ENCODE peak calls at places on chromosomes 16 and 17, in five cellular contexts. One of them, this sample, is unnamed.
A peak's percentile ranks its signal among the peaks of the same experiment; 100 is the strongest.

GRCh38 chr16:84854759-84855158 is 35.0 kb downstream of the CRISPLD2 start:
- DNase-seq in stimulated activated CD4-positive, alpha-beta T cell treated with anti-CD3 and anti-CD28 coated beads, Interleukin-1b, Interleukin-23, amount 100 ng/mL, for 24 hours: no peak
- DNase-seq in NCI-H1694: no peak
- DNase-seq in EL: peak; percentile 45
- DNase-seq in NCI-H187: no peak
- DNase-seq in this sample: no peak

GRCh38 chr17:7260151-7260550 is 2.1 kb downstream of the CLDN7 start:
- DNase-seq in stimulated activated CD4-positive, alpha-beta T cell treated with anti-CD3 and anti-CD28 coated beads, Interleukin-1b, Interleukin-23, amount 100 ng/mL, for 24 hours: no peak
- DNase-seq in NCI-H1694: no peak
- DNase-seq in EL: no peak
- DNase-seq in NCI-H187: no peak
- DNase-seq in this sample: no peak

GRCh38 chr16:14202697-14203096 is 131.6 kb downstream of the MRTFB start:
- DNase-seq in stimulated activated CD4-positive, alpha-beta T cell treated with anti-CD3 and anti-CD28 coated beads, Interleukin-1b, Interleukin-23, amount 100 ng/mL, for 24 hours: no peak
- DNase-seq in NCI-H1694: no peak
- DNase-seq in EL: no peak
- DNase-seq in NCI-H187: no peak
- DNase-seq in this sample: no peak

GRCh38 chr17:39818282-39819000 is 45.7 kb downstream of the IKZF3 start:
- DNase-seq in stimulated activated CD4-positive, alpha-beta T cell treated with anti-CD3 and anti-CD28 coated beads, Interleukin-1b, Interleukin-23, amount 100 ng/mL, for 24 hours: no peak
- DNase-seq in NCI-H1694: no peak
- DNase-seq in EL: no peak
- DNase-seq in NCI-H187: no peak
- DNase-seq in this sample: no peak

GRCh38 chr17:60604686-60605334 is 4.8 kb downstream of the PPM1D start:
- DNase-seq in stimulated activated CD4-positive, alpha-beta T cell treated with anti-CD3 and anti-CD28 coated beads, Interleukin-1b, Interleukin-23, amount 100 ng/mL, for 24 hours: no peak
- DNase-seq in NCI-H1694: peak; percentile 10
- DNase-seq in EL: peak; percentile 80
- DNase-seq in NCI-H187: no peak
- DNase-seq in this sample: no peak

GRCh38 chr17:80942360-80943345 is 49.0 kb upstream of the CHMP6 start:
- DNase-seq in stimulated activated CD4-positive, alpha-beta T cell treated with anti-CD3 and anti-CD28 coated beads, Interleukin-1b, Interleukin-23, amount 100 ng/mL, for 24 hours: no peak
- DNase-seq in NCI-H1694: no peak
- DNase-seq in EL: peak; percentile 19
- DNase-seq in NCI-H187: no peak
- DNase-seq in this sample: no peak

GRCh38 chr17:41777579-41778188 is 8.8 kb downstream of the JUP start:
- DNase-seq in stimulated activated CD4-positive, alpha-beta T cell treated with anti-CD3 and anti-CD28 coated beads, Interleukin-1b, Interleukin-23, amount 100 ng/mL, for 24 hours: no peak
- DNase-seq in NCI-H1694: peak; percentile 59
- DNase-seq in EL: peak; percentile 91
- DNase-seq in NCI-H187: no peak
- DNase-seq in this sample: no peak

GRCh38 chr17:38627957-38628356 is 22.2 kb upstream of the SRCIN1 start:
- DNase-seq in stimulated activated CD4-positive, alpha-beta T cell treated with anti-CD3 and anti-CD28 coated beads, Interleukin-1b, Interleukin-23, amount 100 ng/mL, for 24 hours: no peak
- DNase-seq in NCI-H1694: no peak
- DNase-seq in EL: no peak
- DNase-seq in NCI-H187: no peak
- DNase-seq in this sample: no peak

GRCh38 chr17:76449126-76449525 is 3.8 kb downstream of the UBE2O start:
- DNase-seq in stimulated activated CD4-positive, alpha-beta T cell treated with anti-CD3 and anti-CD28 coated beads, Interleukin-1b, Interleukin-23, amount 100 ng/mL, for 24 hours: no peak
- DNase-seq in NCI-H1694: no peak
- DNase-seq in EL: no peak
- DNase-seq in NCI-H187: no peak
- DNase-seq in this sample: no peak

GRCh38 chr16:2786061-2786825 is 1.1 kb downstream of the PRSS33 start:
- DNase-seq in stimulated activated CD4-positive, alpha-beta T cell treated with anti-CD3 and anti-CD28 coated beads, Interleukin-1b, Interleukin-23, amount 100 ng/mL, for 24 hours: no peak
- DNase-seq in NCI-H1694: no peak
- DNase-seq in EL: no peak
- DNase-seq in NCI-H187: no peak
- DNase-seq in this sample: no peak

GRCh38 chr17:40730974-40731373 is 24.2 kb downstream of the KRT25 start:
- DNase-seq in stimulated activated CD4-positive, alpha-beta T cell treated with anti-CD3 and anti-CD28 coated beads, Interleukin-1b, Interleukin-23, amount 100 ng/mL, for 24 hours: no peak
- DNase-seq in NCI-H1694: no peak
- DNase-seq in EL: no peak
- DNase-seq in NCI-H187: no peak
- DNase-seq in this sample: no peak

GRCh38 chr17:77555110-77555509 is 403.4 kb upstream of the TNRC6C start:
- DNase-seq in stimulated activated CD4-positive, alpha-beta T cell treated with anti-CD3 and anti-CD28 coated beads, Interleukin-1b, Interleukin-23, amount 100 ng/mL, for 24 hours: no peak
- DNase-seq in NCI-H1694: no peak
- DNase-seq in EL: no peak
- DNase-seq in NCI-H187: peak; percentile 71
- DNase-seq in this sample: no peak

GRCh38 chr17:37283414-37283961 is 92.3 kb upstream of the C17orf78 start:
- DNase-seq in stimulated activated CD4-positive, alpha-beta T cell treated with anti-CD3 and anti-CD28 coated beads, Interleukin-1b, Interleukin-23, amount 100 ng/mL, for 24 hours: no peak
- DNase-seq in NCI-H1694: no peak
- DNase-seq in EL: no peak
- DNase-seq in NCI-H187: no peak
- DNase-seq in this sample: no peak

GRCh38 chr16:12339686-12340085 is 363.2 kb downstream of the SNX29 start:
- DNase-seq in stimulated activated CD4-positive, alpha-beta T cell treated with anti-CD3 and anti-CD28 coated beads, Interleukin-1b, Interleukin-23, amount 100 ng/mL, for 24 hours: no peak
- DNase-seq in NCI-H1694: no peak
- DNase-seq in EL: peak; percentile 70
- DNase-seq in NCI-H187: no peak
- DNase-seq in this sample: no peak

GRCh38 chr17:17831208-17832039 is 5.4 kb downstream of the SREBF1 start:
- DNase-seq in stimulated activated CD4-positive, alpha-beta T cell treated with anti-CD3 and anti-CD28 coated beads, Interleukin-1b, Interleukin-23, amount 100 ng/mL, for 24 hours: no peak
- DNase-seq in NCI-H1694: no peak
- DNase-seq in EL: no peak
- DNase-seq in NCI-H187: no peak
- DNase-seq in this sample: no peak

GRCh38 chr16:10558746-10559641 is 21.4 kb downstream of the EMP2 start:
- DNase-seq in stimulated activated CD4-positive, alpha-beta T cell treated with anti-CD3 and anti-CD28 coated beads, Interleukin-1b, Interleukin-23, amount 100 ng/mL, for 24 hours: no peak
- DNase-seq in NCI-H1694: no peak
- DNase-seq in EL: peak; percentile 74
- DNase-seq in NCI-H187: no peak
- DNase-seq in this sample: no peak

GRCh38 chr17:40312893-40313659 is 4.1 kb downstream of the RARA start:
- DNase-seq in stimulated activated CD4-positive, alpha-beta T cell treated with anti-CD3 and anti-CD28 coated beads, Interleukin-1b, Interleukin-23, amount 100 ng/mL, for 24 hours: no peak
- DNase-seq in NCI-H1694: no peak
- DNase-seq in EL: no peak
- DNase-seq in NCI-H187: no peak
- DNase-seq in this sample: no peak

GRCh38 chr17:4186244-4186920 is 43.4 kb downstream of the CYB5D2 start:
- DNase-seq in stimulated activated CD4-positive, alpha-beta T cell treated with anti-CD3 and anti-CD28 coated beads, Interleukin-1b, Interleukin-23, amount 100 ng/mL, for 24 hours: no peak
- DNase-seq in NCI-H1694: no peak
- DNase-seq in EL: no peak
- DNase-seq in NCI-H187: no peak
- DNase-seq in this sample: no peak

GRCh38 chr17:44688675-44689491 is 693 bp downstream of the CCDC43 start:
- DNase-seq in stimulated activated CD4-positive, alpha-beta T cell treated with anti-CD3 and anti-CD28 coated beads, Interleukin-1b, Interleukin-23, amount 100 ng/mL, for 24 hours: no peak
- DNase-seq in NCI-H1694: no peak
- DNase-seq in EL: peak; percentile 11
- DNase-seq in NCI-H187: no peak
- DNase-seq in this sample: no peak

GRCh38 chr17:38861399-38861843 is 7.9 kb upstream of the RPL23 start:
- DNase-seq in stimulated activated CD4-positive, alpha-beta T cell treated with anti-CD3 and anti-CD28 coated beads, Interleukin-1b, Interleukin-23, amount 100 ng/mL, for 24 hours: no peak
- DNase-seq in NCI-H1694: peak; percentile 81
- DNase-seq in EL: peak; percentile 55
- DNase-seq in NCI-H187: no peak
- DNase-seq in this sample: no peak

GRCh38 chr17:7997186-7997585 is 5.2 kb upstream of the GUCY2D start:
- DNase-seq in stimulated activated CD4-positive, alpha-beta T cell treated with anti-CD3 and anti-CD28 coated beads, Interleukin-1b, Interleukin-23, amount 100 ng/mL, for 24 hours: no peak
- DNase-seq in NCI-H1694: peak; percentile 57
- DNase-seq in EL: peak; percentile 38
- DNase-seq in NCI-H187: no peak
- DNase-seq in this sample: no peak

GRCh38 chr17:66957951-66958579 is 6.4 kb upstream of the CACNG4 start:
- DNase-seq in stimulated activated CD4-positive, alpha-beta T cell treated with anti-CD3 and anti-CD28 coated beads, Interleukin-1b, Interleukin-23, amount 100 ng/mL, for 24 hours: no peak
- DNase-seq in NCI-H1694: no peak
- DNase-seq in EL: no peak
- DNase-seq in NCI-H187: no peak
- DNase-seq in this sample: no peak

GRCh38 chr16:14125708-14126107 is 54.6 kb downstream of the MRTFB start:
- DNase-seq in stimulated activated CD4-positive, alpha-beta T cell treated with anti-CD3 and anti-CD28 coated beads, Interleukin-1b, Interleukin-23, amount 100 ng/mL, for 24 hours: no peak
- DNase-seq in NCI-H1694: no peak
- DNase-seq in EL: no peak
- DNase-seq in NCI-H187: no peak
- DNase-seq in this sample: no peak

GRCh38 chr17:37111329-37111728 is 162.6 kb downstream of the AATF start:
- DNase-seq in stimulated activated CD4-positive, alpha-beta T cell treated with anti-CD3 and anti-CD28 coated beads, Interleukin-1b, Interleukin-23, amount 100 ng/mL, for 24 hours: no peak
- DNase-seq in NCI-H1694: no peak
- DNase-seq in EL: no peak
- DNase-seq in NCI-H187: no peak
- DNase-seq in this sample: no peak